ENCODE peak calls at places on chromosome 21, in seven cellular contexts. G, S, O, P, D, J and M are unnamed samples.
A peak's percentile ranks its signal among the peaks of the same experiment; 100 is the strongest.

GRCh38 chr21:43370888-43371570 is 55.9 kb downstream of the SIK1 start:
- DNase-seq in G (no peak), S (no peak), O (no peak), P (no peak), D (no peak), J (no peak), M (no peak)

GRCh38 chr21:42616366-42617340 is 36.8 kb upstream of the PDE9A start:
- DNase-seq in G (no peak), S (no peak), O (no peak), P (no peak), D (no peak), J (no peak), M (no peak)

GRCh38 chr21:43340491-43341348 is 86.2 kb downstream of the SIK1 start:
- DNase-seq in G (no peak), S (no peak), O (no peak), P (no peak), D (peak; percentile 85), J (peak; percentile 41), M (no peak)

GRCh38 chr21:20802631-20803260 is 195.5 kb upstream of the NCAM2 start:
- DNase-seq in G (no peak), S (no peak), O (no peak), P (no peak), D (no peak), J (no peak), M (no peak)

GRCh38 chr21:27838585-27838984 is 871.7 kb upstream of the ADAMTS5 start:
- DNase-seq in G (no peak), S (no peak), O (no peak), P (no peak), D (no peak), J (no peak), M (no peak)

GRCh38 chr21:32803651-32804050 is 32.1 kb upstream of the PAXBP1 start:
- DNase-seq in G (no peak), S (no peak), O (no peak), P (no peak), D (no peak), J (no peak), M (no peak)

GRCh38 chr21:18244721-18245486 is at the start of gene CHODL:
- DNase-seq in G (peak; percentile 49), S (peak; percentile 25), O (peak; percentile 51), P (no peak), D (no peak), J (no peak), M (no peak)

GRCh38 chr21:42988234-42988965 is 14.0 kb downstream of the PKNOX1 start:
- DNase-seq in G (no peak), S (no peak), O (no peak), P (no peak), D (no peak), J (no peak), M (no peak)

GRCh38 chr21:16454371-16454770 is 724.6 kb downstream of the USP25 start:
- DNase-seq in G (no peak), S (no peak), O (no peak), P (no peak), D (no peak), J (no peak), M (no peak)

GRCh38 chr21:46155514-46156377 is at the start of gene FTCD:
- DNase-seq in G (no peak), S (no peak), O (peak; percentile 94), P (no peak), D (no peak), J (peak; percentile 34), M (no peak)

GRCh38 chr21:17436626-17437111 is 76.2 kb upstream of the CXADR start:
- DNase-seq in G (peak; percentile 51), S (peak; percentile 27), O (no peak), P (no peak), D (no peak), J (no peak), M (no peak)

GRCh38 chr21:25171438-25171837 is 435.8 kb downstream of the MRPL39 start:
- DNase-seq in G (no peak), S (no peak), O (no peak), P (no peak), D (peak; percentile 8), J (no peak), M (no peak)

GRCh38 chr21:42530167-42530518 is 16.5 kb downstream of the SLC37A1 start:
- DNase-seq in G (no peak), S (no peak), O (no peak), P (no peak), D (no peak), J (no peak), M (no peak)

GRCh38 chr21:44919111-44919912 is 1.4 kb downstream of the ITGB2 start:
- DNase-seq in G (no peak), S (no peak), O (peak; percentile 65), P (no peak), D (no peak), J (peak; percentile 29), M (no peak)

GRCh38 chr21:40706806-40707205 is 140.2 kb downstream of the DSCAM start:
- DNase-seq in G (no peak), S (no peak), O (no peak), P (no peak), D (no peak), J (no peak), M (no peak)

GRCh38 chr21:26833460-26833939 is 11.7 kb downstream of the ADAMTS1 start:
- DNase-seq in G (no peak), S (no peak), O (no peak), P (no peak), D (no peak), J (no peak), M (no peak)
- TF ChIP-seq CTCF in G (no peak), S (no peak), O (no peak), P (no peak), D (no peak), J (no peak), M (no peak)

GRCh38 chr21:38773108-38774061 is 32.3 kb upstream of the ETS2 start:
- DNase-seq in G (no peak), S (no peak), O (no peak), P (no peak), D (peak; percentile 85), J (no peak), M (no peak)

GRCh38 chr21:38774152-38774551 is 31.6 kb upstream of the ETS2 start:
- DNase-seq in G (no peak), S (no peak), O (no peak), P (no peak), D (no peak), J (no peak), M (no peak)

GRCh38 chr21:38770660-38771059 is 35.1 kb upstream of the ETS2 start:
- DNase-seq in G (no peak), S (no peak), O (no peak), P (no peak), D (no peak), J (no peak), M (no peak)

GRCh38 chr21:38769253-38769780 is 36.4 kb upstream of the ETS2 start:
- DNase-seq in G (peak; percentile 26), S (no peak), O (no peak), P (no peak), D (no peak), J (no peak), M (no peak)

DNA sequence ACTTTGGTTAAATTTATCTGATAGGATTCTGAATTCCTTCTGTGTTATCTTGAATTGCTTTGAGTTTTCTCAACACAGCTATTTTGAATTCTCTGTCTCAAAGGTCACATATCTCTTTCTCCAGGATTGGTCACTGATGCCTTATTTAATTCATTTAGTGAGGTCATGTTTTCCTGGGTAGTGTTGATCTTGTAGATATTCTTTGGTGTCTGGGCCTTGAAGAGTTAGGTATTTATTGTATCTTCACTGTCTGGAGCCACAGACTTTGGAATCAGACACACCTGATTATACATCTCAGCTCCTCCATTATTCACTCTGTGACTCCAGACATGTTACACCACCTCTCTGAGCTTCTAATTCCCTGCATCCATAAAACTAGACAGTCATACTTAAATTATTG is 34.2 kb upstream of the ETS2 start:
- DNase-seq in G (no peak), S (no peak), O (no peak), P (no peak), D (no peak), J (no peak), M (no peak)
- H3K27ac ChIP-seq in G (no peak overlapping the region), S (no peak overlapping the region), O (no peak overlapping the region), P (no peak overlapping the region), D (no peak overlapping the region), J (no peak overlapping the region), M (no peak overlapping the region)

DNA sequence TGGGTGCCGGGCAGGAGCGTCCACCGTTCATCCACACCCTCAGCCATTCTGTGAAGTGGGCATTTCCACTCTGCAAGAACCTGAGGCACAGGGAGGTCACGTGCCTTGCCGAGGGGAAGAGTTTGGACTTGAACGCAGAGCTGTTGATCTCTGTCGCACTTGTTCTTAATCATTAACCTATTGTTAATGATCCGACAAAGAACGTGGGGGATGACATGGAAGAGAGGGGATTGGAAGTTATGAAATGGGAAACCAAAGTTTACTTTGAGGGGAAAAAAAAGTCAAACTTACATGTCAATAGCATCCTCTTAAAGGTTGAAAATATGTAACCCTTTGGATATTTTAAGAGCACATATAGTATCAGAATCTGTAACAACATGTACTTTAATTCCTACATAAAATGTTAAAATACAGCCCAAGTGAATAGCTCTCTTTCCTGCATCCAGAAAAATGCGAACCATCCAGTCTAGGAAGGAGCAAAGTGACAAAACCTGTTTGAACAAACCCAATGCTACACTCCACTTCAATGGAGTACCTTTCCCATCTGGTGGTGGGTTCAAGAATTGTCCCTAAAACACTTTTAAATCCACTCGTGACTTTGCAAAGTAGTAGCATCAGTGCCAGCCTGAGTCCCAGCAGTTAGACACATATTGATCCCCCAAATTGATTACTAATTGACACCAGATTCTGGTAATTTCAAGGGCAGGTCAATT is 75.5 kb downstream of the SETD4 start:
- DNase-seq in G (no peak), S (no peak), O (no peak), P (no peak), D (no peak), J (no peak), M (no peak)
- TF ChIP-seq CTCF in G (no peak), S (no peak), O (no peak), P (no peak), D (no peak), J (no peak), M (no peak)

DNA sequence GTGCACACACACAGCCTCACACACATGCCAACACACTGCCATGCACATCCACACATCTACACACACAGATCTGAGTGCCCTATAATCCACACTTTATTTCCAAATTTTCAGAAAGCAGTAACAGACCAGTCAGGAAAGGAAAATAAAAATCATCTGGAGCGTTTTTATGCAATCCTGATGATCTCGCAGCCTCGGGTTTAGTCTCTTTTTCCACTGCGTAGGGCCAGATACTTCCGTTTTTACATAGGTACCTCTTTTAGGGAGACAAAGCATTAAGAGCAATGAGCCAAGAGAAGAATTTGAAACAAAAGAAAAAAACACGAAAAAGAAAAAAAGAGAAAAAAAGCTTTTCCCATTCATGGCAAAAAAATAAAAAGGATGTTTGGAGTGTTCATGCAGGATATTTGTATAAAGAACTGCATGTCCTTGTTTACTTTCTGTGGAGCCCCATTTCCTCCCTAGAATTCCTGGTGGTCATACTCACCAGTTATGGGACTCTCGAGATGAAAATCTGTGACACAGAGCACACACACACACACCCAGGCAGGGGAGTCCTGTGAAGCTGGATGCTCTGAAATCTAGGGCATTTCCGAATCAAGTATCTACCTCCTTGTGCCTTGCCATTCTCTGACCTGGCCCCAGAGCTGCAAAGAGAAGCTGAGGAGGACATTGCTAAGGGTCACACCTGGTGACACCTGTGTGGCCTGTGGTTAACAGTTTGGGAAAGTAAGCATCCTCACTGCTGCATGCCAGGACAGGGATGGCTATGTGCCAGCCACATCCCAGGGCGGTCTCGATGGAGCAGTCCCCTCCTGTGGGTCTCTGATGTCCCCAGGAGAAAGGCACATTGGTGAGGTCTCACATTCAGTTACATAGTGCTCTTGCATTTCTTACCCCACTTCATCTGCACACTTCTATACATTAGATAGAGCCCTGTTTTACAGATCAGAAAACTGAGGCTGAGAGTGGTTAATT is 83.6 kb downstream of the RUNX1 start:
- DNase-seq in G (no peak), S (no peak), O (no peak), P (no peak), D (no peak), J (no peak), M (no peak)
- H3K27ac ChIP-seq in G (no peak overlapping the region), S (no peak overlapping the region), O (no peak overlapping the region), P (no peak overlapping the region), D (no peak overlapping the region), J (no peak overlapping the region), M (no peak overlapping the region)

GRCh38 chr21:30194701-30195299 is 21.1 kb downstream of the CLDN8 start:
- DNase-seq in G (peak; percentile 74), S (peak; percentile 64), O (no peak), P (no peak), D (peak; percentile 48), J (no peak), M (no peak)
- TF ChIP-seq CTCF in G (peak; percentile 94), S (peak; percentile 65), O (peak; percentile 47), P (no peak), D (peak; percentile 66), J (peak; percentile 7), M (peak; percentile 87)